ENCODE peak calls at places on chromosome 20, in seven cellular contexts. One of them, this sample, is unnamed.

GRCh38 chr20:64168381-64169088 is 4.3 kb downstream of the MYT1 start:
- DNase-seq in GM10248: no peak
- DNase-seq in GM12865: no peak
- DNase-seq in heart right ventricle: no peak
- DNase-seq in endothelial cell: no peak
- DNase-seq in right atrium auricular region: no peak
- DNase-seq in breast epithelium: no peak
- DNase-seq in this sample: no peak

GRCh38 chr20:24587384-24588046 is 118.1 kb downstream of the SYNDIG1 start:
- DNase-seq in GM12865: no peak
- DNase-seq in endothelial cell: no peak
- DNase-seq in right atrium auricular region: no peak
- DNase-seq in heart right ventricle: no peak
- DNase-seq in GM10248: no peak
- DNase-seq in breast epithelium: no peak
- DNase-seq in this sample: no peak

GRCh38 chr20:33043731-33044181 is 9.9 kb upstream of the BPIFB3 start:
- DNase-seq in GM10248: no peak
- DNase-seq in GM12865: no peak
- DNase-seq in heart right ventricle: no peak
- DNase-seq in endothelial cell: no peak
- DNase-seq in right atrium auricular region: no peak
- DNase-seq in breast epithelium: no peak
- DNase-seq in this sample: no peak

GRCh38 chr20:2800590-2801458 is at the start of gene CPXM1:
- DNase-seq in right atrium auricular region: no peak
- DNase-seq in GM10248: peak; percentile 62
- DNase-seq in GM12865: peak; percentile 28
- DNase-seq in heart right ventricle: no peak
- DNase-seq in endothelial cell: peak; percentile 74
- DNase-seq in breast epithelium: no peak
- DNase-seq in this sample: no peak

GRCh38 chr20:8860011-8860495 is 208.8 kb upstream of the PLCB4 start:
- DNase-seq in breast epithelium: no peak
- DNase-seq in GM12865: no peak
- DNase-seq in heart right ventricle: no peak
- DNase-seq in right atrium auricular region: no peak
- DNase-seq in GM10248: no peak
- DNase-seq in endothelial cell: no peak
- DNase-seq in this sample: peak; percentile 95

GRCh38 chr20:32019563-32020463 is 9.6 kb downstream of the CCM2L start:
- DNase-seq in endothelial cell: no peak
- DNase-seq in breast epithelium: no peak
- DNase-seq in GM12865: no peak
- DNase-seq in GM10248: no peak
- DNase-seq in heart right ventricle: no peak
- DNase-seq in right atrium auricular region: no peak
- DNase-seq in this sample: no peak

GRCh38 chr20:32252189-32252588 is 25.3 kb upstream of the KIF3B start:
- DNase-seq in GM12865: peak; percentile 22
- DNase-seq in right atrium auricular region: no peak
- DNase-seq in endothelial cell: no peak
- DNase-seq in GM10248: peak; percentile 36
- DNase-seq in breast epithelium: no peak
- DNase-seq in heart right ventricle: no peak
- DNase-seq in this sample: no peak

GRCh38 chr20:12824353-12824752 is 184.4 kb upstream of the SPTLC3 start:
- DNase-seq in GM10248: no peak
- DNase-seq in endothelial cell: no peak
- DNase-seq in right atrium auricular region: no peak
- DNase-seq in GM12865: no peak
- DNase-seq in heart right ventricle: no peak
- DNase-seq in breast epithelium: no peak
- DNase-seq in this sample: peak; percentile 25

GRCh38 chr20:7853493-7853892 is 86.8 kb downstream of the HAO1 start:
- DNase-seq in GM10248: no peak
- DNase-seq in heart right ventricle: no peak
- DNase-seq in GM12865: no peak
- DNase-seq in breast epithelium: no peak
- DNase-seq in endothelial cell: no peak
- DNase-seq in right atrium auricular region: no peak
- DNase-seq in this sample: no peak

GRCh38 chr20:46375771-46376170 is 30.6 kb downstream of the ELMO2 start:
- DNase-seq in GM12865: no peak
- DNase-seq in heart right ventricle: no peak
- DNase-seq in breast epithelium: no peak
- DNase-seq in GM10248: no peak
- DNase-seq in right atrium auricular region: no peak
- DNase-seq in endothelial cell: no peak
- DNase-seq in this sample: peak; percentile 35

GRCh38 chr20:8301655-8302054 is 169.6 kb downstream of the PLCB1 start:
- DNase-seq in GM10248: no peak
- DNase-seq in breast epithelium: no peak
- DNase-seq in right atrium auricular region: no peak
- DNase-seq in endothelial cell: no peak
- DNase-seq in GM12865: no peak
- DNase-seq in heart right ventricle: no peak
- DNase-seq in this sample: no peak

GRCh38 chr20:4071177-4071723 is 55.9 kb upstream of the RNF24 start:
- DNase-seq in GM12865: no peak
- DNase-seq in GM10248: no peak
- DNase-seq in endothelial cell: no peak
- DNase-seq in heart right ventricle: no peak
- DNase-seq in right atrium auricular region: no peak
- DNase-seq in breast epithelium: no peak
- DNase-seq in this sample: no peak

GRCh38 chr20:56817780-56818675 is 188.9 kb downstream of the TFAP2C start:
- DNase-seq in GM10248: no peak
- DNase-seq in right atrium auricular region: no peak
- DNase-seq in heart right ventricle: no peak
- DNase-seq in GM12865: no peak
- DNase-seq in breast epithelium: no peak
- DNase-seq in endothelial cell: no peak
- DNase-seq in this sample: no peak
- TF ChIP-seq CTCF in GM10248: no peak
- TF ChIP-seq CTCF in right atrium auricular region: no peak
- TF ChIP-seq CTCF in heart right ventricle: no peak
- TF ChIP-seq CTCF in GM12865: no peak
- TF ChIP-seq CTCF in breast epithelium: no peak
- TF ChIP-seq CTCF in endothelial cell: no peak
- TF ChIP-seq CTCF in this sample: peak; percentile 23

DNA sequence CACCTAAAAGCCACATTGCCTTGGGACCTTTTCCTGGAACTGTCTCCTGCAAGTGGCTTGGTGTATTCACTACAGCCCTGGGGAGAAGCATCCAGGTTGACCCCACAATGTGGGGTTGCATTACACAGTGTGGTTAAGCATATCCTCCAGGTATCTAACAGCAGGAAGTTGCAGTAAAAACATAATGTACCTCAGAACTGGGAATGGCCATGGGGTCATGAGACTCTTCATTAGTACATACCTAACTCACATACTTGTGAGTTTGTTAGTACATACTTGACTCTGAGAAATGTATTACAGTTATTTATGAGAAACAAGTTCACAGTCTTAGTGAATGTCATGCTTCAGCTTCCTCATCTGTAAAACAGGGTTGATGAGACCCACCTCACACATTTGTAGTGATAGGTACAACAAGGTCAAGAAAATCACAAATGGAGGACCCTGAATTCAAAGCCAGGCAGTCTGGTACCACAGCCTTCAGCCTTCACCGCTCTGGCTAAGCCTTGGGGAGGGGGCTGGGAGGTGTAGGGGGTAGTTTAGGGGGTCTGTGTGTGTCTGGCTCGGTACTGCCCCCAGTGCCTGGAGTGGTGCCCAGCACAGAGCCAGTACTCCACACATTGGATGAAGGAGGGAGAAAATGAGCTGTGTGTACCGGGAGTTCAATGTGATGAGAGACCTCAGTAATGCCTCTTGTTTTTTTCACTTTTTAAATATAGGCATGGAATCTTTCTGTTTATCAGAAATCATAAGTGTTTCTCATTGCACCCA is 53.0 kb downstream of the KAT14 start:
- DNase-seq in right atrium auricular region: no peak
- DNase-seq in heart right ventricle: no peak
- DNase-seq in endothelial cell: no peak
- DNase-seq in breast epithelium: no peak
- DNase-seq in GM12865: no peak
- DNase-seq in GM10248: no peak
- DNase-seq in this sample: peak; percentile 91
- TF ChIP-seq CTCF in right atrium auricular region: no peak
- TF ChIP-seq CTCF in heart right ventricle: no peak
- TF ChIP-seq CTCF in endothelial cell: no peak
- TF ChIP-seq CTCF in breast epithelium: no peak
- TF ChIP-seq CTCF in GM12865: no peak
- TF ChIP-seq CTCF in GM10248: no peak
- TF ChIP-seq CTCF in this sample: peak; percentile 9

DNA sequence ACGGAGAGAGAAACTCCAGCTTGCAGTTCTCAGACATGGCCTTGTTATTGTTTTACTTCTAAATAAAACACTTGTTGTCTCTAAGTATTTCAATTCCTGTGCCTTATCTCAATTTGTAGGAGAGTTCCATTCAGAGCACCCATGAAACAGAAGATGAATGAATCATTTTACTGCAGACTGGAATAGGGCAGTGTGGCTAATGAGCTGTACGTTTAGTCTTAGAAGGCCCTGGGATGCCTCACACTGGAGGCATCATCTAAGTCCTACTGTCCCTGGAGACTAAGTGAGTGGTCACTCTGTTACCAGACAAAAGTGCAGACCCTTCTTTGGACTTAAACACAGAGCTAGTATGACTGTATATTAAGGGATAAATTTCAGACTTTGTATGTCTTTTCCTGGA is 167.6 kb upstream of the BMP2 start:
- DNase-seq in GM10248: no peak
- DNase-seq in breast epithelium: no peak
- DNase-seq in GM12865: no peak
- DNase-seq in endothelial cell: no peak
- DNase-seq in right atrium auricular region: no peak
- DNase-seq in heart right ventricle: no peak
- DNase-seq in this sample: peak; percentile 30
- TF ChIP-seq CTCF in GM10248: no peak
- TF ChIP-seq CTCF in breast epithelium: no peak
- TF ChIP-seq CTCF in GM12865: no peak
- TF ChIP-seq CTCF in endothelial cell: no peak
- TF ChIP-seq CTCF in right atrium auricular region: no peak
- TF ChIP-seq CTCF in heart right ventricle: no peak
- TF ChIP-seq CTCF in this sample: no peak

GRCh38 chr20:11556410-11556809 is 361.3 kb upstream of the BTBD3 start:
- DNase-seq in GM12865: no peak
- DNase-seq in breast epithelium: no peak
- DNase-seq in right atrium auricular region: no peak
- DNase-seq in endothelial cell: no peak
- DNase-seq in GM10248: no peak
- DNase-seq in heart right ventricle: no peak
- DNase-seq in this sample: no peak

GRCh38 chr20:11555510-11555909 is 362.2 kb upstream of the BTBD3 start:
- DNase-seq in endothelial cell: no peak
- DNase-seq in right atrium auricular region: no peak
- DNase-seq in GM12865: no peak
- DNase-seq in GM10248: no peak
- DNase-seq in heart right ventricle: no peak
- DNase-seq in breast epithelium: no peak
- DNase-seq in this sample: no peak

GRCh38 chr20:11551491-11551890 is 366.2 kb upstream of the BTBD3 start:
- DNase-seq in GM12865: no peak
- DNase-seq in breast epithelium: no peak
- DNase-seq in heart right ventricle: no peak
- DNase-seq in endothelial cell: no peak
- DNase-seq in GM10248: no peak
- DNase-seq in right atrium auricular region: no peak
- DNase-seq in this sample: no peak

GRCh38 chr20:11549172-11550117 is 368.2 kb upstream of the BTBD3 start:
- DNase-seq in heart right ventricle: no peak
- DNase-seq in right atrium auricular region: no peak
- DNase-seq in endothelial cell: no peak
- DNase-seq in breast epithelium: no peak
- DNase-seq in GM12865: no peak
- DNase-seq in GM10248: no peak
- DNase-seq in this sample: no peak

DNA sequence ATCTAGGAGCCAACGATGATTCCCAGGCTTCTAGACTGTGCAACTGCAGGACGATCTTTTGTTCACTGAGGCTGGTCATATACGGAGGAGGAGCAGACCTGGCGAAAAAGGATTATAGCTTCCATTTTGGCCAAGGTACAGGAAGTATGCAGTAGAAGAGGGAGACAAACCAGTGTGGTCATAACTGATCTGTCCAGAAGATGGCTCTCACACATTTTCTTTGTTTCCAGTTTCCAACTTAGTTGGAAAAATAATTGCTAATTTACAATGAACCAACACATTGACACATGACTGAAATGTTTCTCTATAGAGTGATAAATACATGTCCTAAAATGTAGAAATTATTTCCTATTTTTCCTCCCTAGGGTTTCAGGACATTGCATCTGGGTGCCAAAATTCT is 364.1 kb upstream of the BTBD3 start:
- DNase-seq in endothelial cell: no peak
- DNase-seq in heart right ventricle: no peak
- DNase-seq in GM12865: no peak
- DNase-seq in GM10248: no peak
- DNase-seq in right atrium auricular region: no peak
- DNase-seq in breast epithelium: no peak
- DNase-seq in this sample: peak; percentile 51
- TF ChIP-seq CTCF in endothelial cell: no peak
- TF ChIP-seq CTCF in heart right ventricle: peak; percentile 41
- TF ChIP-seq CTCF in GM12865: no peak
- TF ChIP-seq CTCF in GM10248: peak; percentile 12
- TF ChIP-seq CTCF in right atrium auricular region: no peak
- TF ChIP-seq CTCF in breast epithelium: no peak
- TF ChIP-seq CTCF in this sample: peak; percentile 63

DNA sequence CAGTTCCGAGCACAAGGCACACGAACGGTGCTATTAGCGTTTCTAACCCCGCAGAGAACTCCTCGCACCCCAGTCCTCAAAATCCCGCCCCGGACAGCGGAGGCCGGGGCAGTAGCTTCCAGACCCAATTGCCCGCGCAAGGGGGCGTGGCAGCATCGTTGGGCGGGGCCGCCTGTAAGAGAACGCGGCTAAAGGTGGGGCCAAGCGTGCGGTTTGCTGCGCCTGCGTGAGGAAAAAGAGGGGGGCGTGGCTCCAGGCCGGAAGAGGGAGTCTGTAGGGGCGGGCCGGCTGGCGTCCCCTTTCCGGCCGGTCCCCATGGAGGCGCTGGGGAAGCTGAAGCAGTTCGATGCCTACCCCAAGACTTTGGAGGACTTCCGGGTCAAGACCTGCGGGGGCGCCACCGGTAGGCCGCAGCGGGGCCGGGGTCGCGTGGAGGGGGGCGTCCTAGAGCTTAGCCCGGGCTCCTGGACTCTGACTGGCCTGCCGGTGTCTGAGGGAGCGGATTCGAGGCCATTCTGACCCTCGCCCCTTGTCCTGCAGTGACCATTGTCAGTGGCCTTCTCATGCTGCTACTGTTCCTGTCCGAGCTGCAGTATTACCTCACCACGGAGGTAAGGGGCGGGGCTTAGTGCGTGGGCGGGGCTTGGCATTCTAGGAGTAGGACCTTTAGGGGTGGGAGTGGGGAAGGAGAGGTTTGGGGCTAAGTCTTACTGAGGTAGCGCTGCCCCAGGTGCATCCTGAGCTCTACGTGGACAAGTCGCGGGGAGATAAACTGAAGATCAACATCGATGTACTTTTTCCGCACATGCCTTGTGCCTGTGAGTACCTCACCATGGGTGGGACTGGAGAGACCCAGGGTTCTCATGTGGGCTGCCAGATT is at the start of gene ERGIC3:
- DNase-seq in GM10248: peak; percentile 97
- DNase-seq in right atrium auricular region: peak; percentile 96
- DNase-seq in heart right ventricle: peak; percentile 98
- DNase-seq in breast epithelium: peak; percentile 95
- DNase-seq in GM12865: peak; percentile 98
- DNase-seq in endothelial cell: peak; percentile 98
- DNase-seq in this sample: peak; percentile 95
- TF ChIP-seq CTCF in GM10248: no peak
- TF ChIP-seq CTCF in right atrium auricular region: no peak
- TF ChIP-seq CTCF in heart right ventricle: peak; percentile 26
- TF ChIP-seq CTCF in breast epithelium: no peak
- TF ChIP-seq CTCF in GM12865: no peak
- TF ChIP-seq CTCF in endothelial cell: no peak
- TF ChIP-seq CTCF in this sample: no peak

This sample was measured in choroid plexus epithelial cell.